ENCODE peak calls at places on chromosomes 11 and 22, in six cellular contexts. Y is HepG2, S is HCT116, K is K562, G is SK-N-SH, L is Panc1. W is an unnamed sample.

GRCh38 chr11:20840341-20840740 is 171.0 kb downstream of the NELL1 start:
- DNase-seq in Y (no peak), S (no peak), K (no peak), G (peak), L (no peak), W (no peak)

GRCh38 chr11:117931971-117932370 is 2.8 kb upstream of the TMPRSS13 start:
- DNase-seq in Y (no peak), S (no peak), K (no peak), G (no peak), L (no peak), W (no peak)

GRCh38 chr11:32792948-32793475 is 1.4 kb downstream of the CCDC73 start:
- DNase-seq in Y (peak), S (peak), K (peak), G (peak), L (peak), W (peak)

GRCh38 chr11:34749666-34750659 is 129.1 kb downstream of the EHF start:
- DNase-seq in Y (no peak), S (no peak), K (no peak), G (no peak), L (no peak), W (no peak)

GRCh38 chr11:94398101-94398500 is 3.1 kb downstream of the GPR83 start:
- DNase-seq in Y (peak), S (no peak), K (no peak), G (no peak), L (no peak), W (no peak)

GRCh38 chr11:47071871-47072270 is 104.8 kb downstream of the ARFGAP2 start:
- DNase-seq in Y (no peak), S (no peak), K (no peak), G (peak), L (no peak), W (no peak)

GRCh38 chr11:101442171-101442570 is 141.6 kb downstream of the TRPC6 start:
- DNase-seq in Y (no peak), S (no peak), K (no peak), G (no peak), L (no peak), W (no peak)

GRCh38 chr11:130874396-130874795 is 41.9 kb downstream of the SNX19 start:
- DNase-seq in Y (no peak), S (no peak), K (no peak), G (no peak), L (no peak), W (no peak)

GRCh38 chr11:41612415-41612814 is 153.0 kb upstream of the LRRC4C start:
- DNase-seq in Y (no peak), S (no peak), K (no peak), G (no peak), L (no peak), W (no peak)

GRCh38 chr11:134159652-134160051 is 64.1 kb downstream of the NCAPD3 start:
- DNase-seq in Y (no peak), S (no peak), K (no peak), G (no peak), L (no peak), W (peak)

GRCh38 chr22:36315325-36315724 is 62.4 kb downstream of the APOL1 start:
- DNase-seq in Y (no peak), S (no peak), K (no peak), G (no peak), L (no peak), W (no peak)

GRCh38 chr22:23396362-23397007 is 183.6 kb downstream of the IGLL1 start:
- DNase-seq in Y (no peak), S (no peak), K (no peak), G (no peak), L (no peak), W (no peak)

GRCh38 chr11:61116426-61117214 is 14.3 kb downstream of the CD5 start:
- DNase-seq in Y (no peak), S (no peak), K (no peak), G (no peak), L (no peak), W (no peak)

GRCh38 chr11:2768471-2769408 is 68.9 kb upstream of the KCNQ1OT1 start:
- DNase-seq in Y (no peak), S (peak), K (peak), G (no peak), L (no peak), W (peak)

GRCh38 chr11:62726156-62727006 is 876 bp downstream of the HNRNPUL2 start:
- DNase-seq in Y (no peak), S (no peak), K (peak), G (no peak), L (no peak), W (no peak)

GRCh38 chr11:34278708-34279297 is 79.0 kb downstream of the ABTB2 start:
- DNase-seq in Y (no peak), S (no peak), K (no peak), G (peak), L (no peak), W (no peak)

GRCh38 chr22:43092085-43092484 is 2.9 kb upstream of the TTLL1 start:
- DNase-seq in Y (no peak), S (no peak), K (no peak), G (no peak), L (no peak), W (no peak)

GRCh38 chr22:41983516-41983915 is 14.3 kb downstream of the SEPTIN3 start:
- DNase-seq in Y (no peak), S (no peak), K (no peak), G (no peak), L (no peak), W (no peak)

GRCh38 chr11:72075109-72075508 is 5.2 kb downstream of the NUMA1 start:
- DNase-seq in Y (no peak), S (no peak), K (peak), G (no peak), L (no peak), W (no peak)

GRCh38 chr11:9565822-9566560 is 7.5 kb upstream of the WEE1 start:
- DNase-seq in Y (peak), S (peak), K (peak), G (peak), L (peak), W (no peak)

GRCh38 chr22:43345761-43346261 is 2.6 kb upstream of the SCUBE1 start:
- DNase-seq in Y (peak), S (no peak), K (peak), G (no peak), L (no peak), W (no peak)

GRCh38 chr11:73591743-73592142 is 6.2 kb downstream of the FAM168A start:
- DNase-seq in Y (no peak), S (no peak), K (no peak), G (no peak), L (no peak), W (no peak)

GRCh38 chr22:35749808-35750207 is 32.1 kb downstream of the APOL5 start:
- DNase-seq in Y (no peak), S (no peak), K (no peak), G (no peak), L (no peak), W (no peak)

GRCh38 chr22:32034275-32034674 is 8.8 kb upstream of the SLC5A1 start:
- DNase-seq in Y (no peak), S (no peak), K (no peak), G (no peak), L (no peak), W (no peak)

GRCh38 chr22:32037236-32037635 is 5.8 kb upstream of the SLC5A1 start:
- DNase-seq in Y (no peak), S (no peak), K (no peak), G (no peak), L (no peak), W (no peak)

GRCh38 chr22:32030508-32031247 is 12.4 kb upstream of the SLC5A1 start:
- DNase-seq in Y (no peak), S (no peak), K (no peak), G (no peak), L (no peak), W (no peak)

GRCh38 chr22:32031466-32031865 is 11.6 kb upstream of the SLC5A1 start:
- DNase-seq in Y (no peak), S (no peak), K (no peak), G (no peak), L (no peak), W (no peak)
- TF ChIP-seq SIN3A in Y (no peak), S (no peak), K (no peak), G (no peak), L (no peak), W (no peak)

GRCh38 chr11:119647254-119647653 is 81.7 kb downstream of the NECTIN1 start:
- DNase-seq in Y (no peak), S (no peak), K (no peak), G (no peak), L (no peak), W (no peak)

GRCh38 chr11:119652907-119653659 is 75.9 kb downstream of the NECTIN1 start:
- DNase-seq in Y (no peak), S (no peak), K (no peak), G (no peak), L (no peak), W (no peak)

GRCh38 chr11:119650251-119650650 is 78.7 kb downstream of the NECTIN1 start:
- DNase-seq in Y (no peak), S (no peak), K (no peak), G (no peak), L (no peak), W (no peak)

DNA sequence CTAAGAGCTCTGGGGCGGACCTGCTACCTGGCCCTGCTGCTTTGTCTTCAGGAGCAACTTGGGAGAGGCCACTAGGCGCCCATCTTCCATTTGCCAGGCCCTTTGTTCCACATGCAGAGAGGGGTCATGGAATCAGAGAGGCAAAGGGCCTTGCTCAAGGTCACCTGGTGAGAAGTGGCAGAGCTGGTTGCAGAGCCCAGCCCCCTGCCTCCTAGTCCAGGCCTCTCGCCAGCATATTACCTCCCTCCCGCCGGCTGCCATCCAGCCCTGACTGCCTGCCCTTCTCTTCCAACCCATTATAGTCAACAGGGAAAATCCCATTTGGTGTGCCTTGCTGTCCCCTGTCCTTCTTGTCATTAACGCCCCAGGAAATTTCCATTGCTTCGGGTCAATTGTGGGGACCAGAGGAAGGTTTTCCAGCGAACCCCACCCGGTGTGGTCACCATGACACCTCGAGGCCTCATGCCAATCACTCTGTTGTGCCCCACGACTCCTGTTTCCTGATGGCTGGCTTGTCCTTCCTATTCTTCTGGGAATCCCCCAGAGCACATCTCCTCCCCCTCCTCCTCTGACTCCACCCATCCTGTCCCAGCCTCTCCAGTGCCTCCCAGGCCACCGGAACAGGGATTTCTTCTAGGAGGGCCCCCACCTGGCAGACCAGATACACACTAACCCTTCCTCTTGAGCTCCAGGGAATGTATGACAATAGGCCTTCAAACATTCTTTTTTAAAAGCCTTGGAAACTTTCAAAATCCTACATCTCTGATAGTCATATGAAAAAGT is 77.0 kb downstream of the NECTIN1 start:
- DNase-seq in Y (no peak), S (no peak), K (no peak), G (no peak), L (no peak), W (no peak)
- TF ChIP-seq SIN3A in Y (no peak), S (no peak), K (no peak), G (no peak), L (no peak), W (no peak)

GRCh38 chr11:119686483-119686882 is 42.5 kb downstream of the NECTIN1 start:
- DNase-seq in Y (no peak), S (no peak), K (no peak), G (no peak), L (no peak), W (no peak)

GRCh38 chr11:119685073-119685746 is 43.8 kb downstream of the NECTIN1 start:
- DNase-seq in Y (no peak), S (no peak), K (no peak), G (peak), L (no peak), W (no peak)

GRCh38 chr11:119687220-119688046 is 41.6 kb downstream of the NECTIN1 start:
- DNase-seq in Y (no peak), S (no peak), K (no peak), G (no peak), L (no peak), W (no peak)

GRCh38 chr11:119683783-119684182 is 45.2 kb downstream of the NECTIN1 start:
- DNase-seq in Y (no peak), S (no peak), K (no peak), G (no peak), L (no peak), W (no peak)

DNA sequence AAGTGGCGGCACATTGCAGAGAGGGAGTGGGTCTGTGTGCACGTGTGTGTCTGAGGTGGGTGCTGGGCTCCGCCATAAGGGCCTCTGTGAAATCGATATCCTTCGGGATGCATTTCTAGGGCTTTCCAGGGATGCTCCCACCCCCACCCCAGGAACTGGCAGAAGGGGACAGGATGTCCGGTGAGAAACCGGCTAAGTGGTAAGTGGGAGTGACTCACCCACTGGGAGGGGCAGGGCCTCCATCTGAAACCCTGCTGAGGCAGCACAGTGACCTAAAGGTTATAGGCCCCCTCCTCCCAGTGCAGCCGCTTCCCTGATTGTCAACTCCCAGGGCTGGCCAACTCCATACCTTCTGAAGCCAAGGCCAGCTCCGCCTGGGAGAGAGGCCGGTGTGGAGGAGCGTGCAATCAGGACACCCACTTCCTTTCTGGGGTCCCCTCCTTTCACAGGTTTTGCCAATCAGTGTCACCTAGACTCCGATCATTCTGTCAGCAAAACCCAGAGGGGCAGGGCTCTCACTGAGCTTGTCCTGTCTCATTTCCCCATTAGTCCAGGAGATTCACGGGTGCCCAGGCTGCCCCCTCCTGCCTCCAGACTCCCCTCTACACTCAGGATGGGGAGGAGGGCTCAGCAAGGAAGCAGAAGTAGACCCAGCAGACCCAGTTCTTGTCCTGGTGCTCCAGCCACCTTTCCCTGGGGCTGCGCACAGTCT is 44.5 kb downstream of the NECTIN1 start:
- DNase-seq in Y (peak), S (no peak), K (peak), G (peak), L (no peak), W (no peak)
- TF ChIP-seq SIN3A in Y (no peak), S (no peak), K (no peak), G (no peak), L (no peak), W (no peak)

DNA sequence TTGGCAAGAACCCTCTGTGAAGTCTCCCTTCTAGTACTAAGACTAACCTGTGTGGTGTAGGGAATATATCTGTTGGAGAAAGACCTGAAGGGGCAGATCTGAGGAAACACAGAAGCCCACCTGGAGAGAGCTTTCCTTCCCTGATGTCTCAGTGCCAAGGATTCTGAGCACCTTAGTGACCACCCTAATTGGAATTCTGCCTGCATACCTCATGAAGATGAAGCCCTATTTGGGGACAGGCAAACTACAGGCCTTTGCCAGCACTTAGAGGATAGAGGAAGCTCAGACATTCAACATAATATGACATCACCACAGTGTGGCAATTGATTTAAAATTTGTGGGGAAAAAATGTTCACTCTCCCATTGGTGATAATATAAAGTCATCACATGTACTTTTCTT is 766.2 kb upstream of the KIRREL3 start:
- DNase-seq in Y (no peak), S (no peak), K (no peak), G (no peak), L (no peak), W (no peak)
- TF ChIP-seq SIN3A in Y (no peak), S (no peak), K (no peak), G (no peak), L (no peak), W (no peak)